ENCODE peak calls at places on chromosomes 2 and 18, in six cellular contexts. Q is activated CD4-positive, alpha-beta T cell treated with anti-CD3 and anti-CD28 coated beads, Interleukin-2, amount 50 U/mL, for 24 hours; X is heart left ventricle; G is B cell; T is stomach; L is WTC11. I is an unnamed sample.

GRCh38 chr2:180000434-180000833 is 6.7 kb downstream of the CWC22 start:
- DNase-seq in Q (no peak), X (no peak), G (no peak), T (no peak), L (no peak), I (no peak)

GRCh38 chr2:80169811-80170594 is 134.5 kb downstream of the LRRTM1 start:
- DNase-seq in Q (no peak), X (no peak), G (no peak), T (no peak), L (no peak), I (no peak)

GRCh38 chr2:109435866-109436634 is 177.7 kb downstream of the SEPTIN10 start:
- DNase-seq in Q (no peak), X (peak; percentile 38), G (no peak), T (no peak), L (no peak), I (no peak)

GRCh38 chr18:76756491-76757288 is 65.7 kb upstream of the ZNF236 start:
- DNase-seq in Q (no peak), X (no peak), G (no peak), T (no peak), L (no peak), I (no peak)

GRCh38 chr2:161166538-161167409 is 6.5 kb downstream of the TANK start:
- DNase-seq in Q (no peak), X (no peak), G (no peak), T (no peak), L (no peak), I (no peak)

GRCh38 chr2:120912101-120912985 is 176.7 kb downstream of the GLI2 start:
- DNase-seq in Q (no peak), X (peak; percentile 39), G (no peak), T (peak; percentile 81), L (no peak), I (peak; percentile 74)

GRCh38 chr2:160308915-160309314 is 108.8 kb upstream of the ITGB6 start:
- DNase-seq in Q (no peak), X (no peak), G (no peak), T (no peak), L (no peak), I (no peak)

GRCh38 chr2:61065706-61066688 is at the start of gene SANBR:
- DNase-seq in Q (peak; percentile 57), X (peak; percentile 89), G (peak; percentile 95), T (peak; percentile 90), L (peak; percentile 87), I (peak; percentile 86)

GRCh38 chr2:213989207-213989606 is 421.6 kb upstream of the VWC2L start:
- DNase-seq in Q (no peak), X (no peak), G (no peak), T (no peak), L (no peak), I (no peak)

GRCh38 chr2:196230051-196230450 is 58.7 kb upstream of the STK17B start:
- DNase-seq in Q (no peak), X (no peak), G (no peak), T (peak; percentile 52), L (no peak), I (peak; percentile 46)

GRCh38 chr2:79702934-79703333 is 190.1 kb downstream of the CTNNA2 start:
- DNase-seq in Q (no peak), X (no peak), G (no peak), T (no peak), L (no peak), I (no peak)

GRCh38 chr2:231425291-231425810 is 29.8 kb downstream of the B3GNT7 start:
- DNase-seq in Q (no peak), X (no peak), G (no peak), T (no peak), L (no peak), I (no peak)

GRCh38 chr2:7037340-7038333 is 120.4 kb downstream of the RNF144A start:
- DNase-seq in Q (peak; percentile 19), X (peak; percentile 50), G (peak; percentile 61), T (peak; percentile 72), L (peak; percentile 79), I (peak; percentile 68)

GRCh38 chr2:170467568-170468422 is 247.3 kb upstream of the SP5 start:
- DNase-seq in Q (no peak), X (no peak), G (no peak), T (no peak), L (no peak), I (no peak)

GRCh38 chr2:239532305-239532649 is 131.5 kb upstream of the HDAC4 start:
- DNase-seq in Q (no peak), X (no peak), G (no peak), T (no peak), L (no peak), I (no peak)

GRCh38 chr2:43041661-43042360 is 184.6 kb downstream of the ZFP36L2 start:
- DNase-seq in Q (no peak), X (no peak), G (no peak), T (no peak), L (peak; percentile 50), I (no peak)

GRCh38 chr2:209495855-209496585 is 72.2 kb downstream of the MAP2 start:
- DNase-seq in Q (no peak), X (peak; percentile 21), G (no peak), T (peak; percentile 44), L (no peak), I (peak; percentile 32)

GRCh38 chr2:215895330-215895729 is 118.0 kb downstream of the MREG start:
- DNase-seq in Q (no peak), X (no peak), G (no peak), T (no peak), L (no peak), I (no peak)

GRCh38 chr2:169923977-169924376 is 96.7 kb downstream of the UBR3 start:
- DNase-seq in Q (no peak), X (no peak), G (no peak), T (no peak), L (no peak), I (no peak)

GRCh38 chr2:24329700-24330099 is 30.6 kb downstream of the ITSN2 start:
- DNase-seq in Q (no peak), X (no peak), G (peak; percentile 44), T (no peak), L (no peak), I (no peak)

GRCh38 chr2:127115471-127116199 is 8.7 kb upstream of the BIN1 start:
- DNase-seq in Q (no peak), X (no peak), G (no peak), T (peak; percentile 70), L (no peak), I (no peak)

GRCh38 chr2:97722227-97722626 is 8.9 kb downstream of the ZAP70 start:
- DNase-seq in Q (no peak), X (no peak), G (no peak), T (no peak), L (no peak), I (no peak)

GRCh38 chr2:85694052-85695025 is at the start of gene GNLY:
- DNase-seq in Q (no peak), X (no peak), G (no peak), T (no peak), L (no peak), I (no peak)

GRCh38 chr2:136658201-136658600 is 107.1 kb upstream of the THSD7B start:
- DNase-seq in Q (no peak), X (no peak), G (no peak), T (no peak), L (no peak), I (no peak)

GRCh38 chr2:170092475-170092874 is 85.5 kb upstream of the MYO3B start:
- DNase-seq in Q (no peak), X (no peak), G (no peak), T (no peak), L (no peak), I (no peak)

GRCh38 chr2:167992258-167992657 is 255.1 kb downstream of the STK39 start:
- DNase-seq in Q (no peak), X (no peak), G (no peak), T (no peak), L (no peak), I (no peak)

GRCh38 chr2:198283149-198283548 is 478.8 kb downstream of the PLCL1 start:
- DNase-seq in Q (no peak), X (no peak), G (no peak), T (no peak), L (no peak), I (no peak)

GRCh38 chr2:43184339-43184895 is 42.0 kb downstream of the ZFP36L2 start:
- DNase-seq in Q (no peak), X (no peak), G (no peak), T (no peak), L (no peak), I (no peak)

GRCh38 chr18:46916551-46917107 is 678 bp downstream of the PIAS2 start:
- DNase-seq in Q (no peak), X (no peak), G (no peak), T (no peak), L (no peak), I (no peak)

GRCh38 chr2:37167636-37168182 is 10.9 kb upstream of the EIF2AK2 start:
- DNase-seq in Q (no peak), X (no peak), G (no peak), T (no peak), L (no peak), I (no peak)

GRCh38 chr2:128413014-128413717 is 94.5 kb upstream of the HS6ST1 start:
- DNase-seq in Q (no peak), X (peak; percentile 2), G (no peak), T (peak; percentile 9), L (no peak), I (peak; percentile 15)

GRCh38 chr18:47893047-47893446 is 37.4 kb downstream of the SMAD2 start:
- DNase-seq in Q (no peak), X (no peak), G (no peak), T (no peak), L (no peak), I (no peak)

GRCh38 chr2:950627-950992 is at the start of gene SNTG2:
- DNase-seq in Q (peak; percentile 17), X (peak; percentile 40), G (peak; percentile 91), T (peak; percentile 43), L (peak; percentile 66), I (no peak)

GRCh38 chr2:30271300-30271699 is 40.0 kb downstream of the LBH start:
- DNase-seq in Q (no peak), X (no peak), G (no peak), T (no peak), L (no peak), I (no peak)

GRCh38 chr2:106624787-106625369 is 137.7 kb downstream of the CD8B2 start:
- DNase-seq in Q (no peak), X (no peak), G (no peak), T (no peak), L (no peak), I (no peak)